ENCODE peak calls at places on chromosome 20, in eight cellular contexts. One of them, this sample, is unnamed.

GRCh38 chr20:38601216-38602184 is at the start of gene ARHGAP40:
- DNase-seq in H54: peak
- DNase-seq in nucleus accumbens: no peak
- DNase-seq in HCT116: peak
- DNase-seq in GM04504: no peak
- DNase-seq in T-helper 17 cell: no peak
- DNase-seq in activated CD4-positive, alpha-beta T cell treated with anti-CD3 and anti-CD28 coated beads for 1 hour: no peak
- DNase-seq in heart left ventricle: no peak
- DNase-seq in this sample: no peak

GRCh38 chr20:60729119-60729900 is 522.8 kb upstream of the CDH4 start:
- DNase-seq in activated CD4-positive, alpha-beta T cell treated with anti-CD3 and anti-CD28 coated beads for 1 hour: no peak
- DNase-seq in GM04504: no peak
- DNase-seq in H54: no peak
- DNase-seq in heart left ventricle: no peak
- DNase-seq in HCT116: no peak
- DNase-seq in T-helper 17 cell: no peak
- DNase-seq in nucleus accumbens: no peak
- DNase-seq in this sample: no peak

GRCh38 chr20:17023811-17024210 is 203.0 kb upstream of the PCSK2 start:
- DNase-seq in GM04504: no peak
- DNase-seq in activated CD4-positive, alpha-beta T cell treated with anti-CD3 and anti-CD28 coated beads for 1 hour: no peak
- DNase-seq in nucleus accumbens: no peak
- DNase-seq in T-helper 17 cell: no peak
- DNase-seq in heart left ventricle: no peak
- DNase-seq in H54: no peak
- DNase-seq in HCT116: no peak
- DNase-seq in this sample: no peak

GRCh38 chr20:48745330-48745729 is 82.5 kb downstream of the PREX1 start:
- DNase-seq in GM04504: no peak
- DNase-seq in activated CD4-positive, alpha-beta T cell treated with anti-CD3 and anti-CD28 coated beads for 1 hour: no peak
- DNase-seq in H54: no peak
- DNase-seq in heart left ventricle: no peak
- DNase-seq in T-helper 17 cell: no peak
- DNase-seq in nucleus accumbens: no peak
- DNase-seq in HCT116: no peak
- DNase-seq in this sample: no peak

GRCh38 chr20:62622877-62623487 is 19.3 kb upstream of the SLCO4A1 start:
- DNase-seq in nucleus accumbens: no peak
- DNase-seq in GM04504: no peak
- DNase-seq in T-helper 17 cell: no peak
- DNase-seq in H54: no peak
- DNase-seq in heart left ventricle: no peak
- DNase-seq in activated CD4-positive, alpha-beta T cell treated with anti-CD3 and anti-CD28 coated beads for 1 hour: no peak
- DNase-seq in HCT116: no peak
- DNase-seq in this sample: no peak

GRCh38 chr20:1302578-1303541 is 26.1 kb downstream of the SDCBP2 start:
- DNase-seq in heart left ventricle: peak
- DNase-seq in activated CD4-positive, alpha-beta T cell treated with anti-CD3 and anti-CD28 coated beads for 1 hour: no peak
- DNase-seq in T-helper 17 cell: no peak
- DNase-seq in HCT116: no peak
- DNase-seq in H54: peak
- DNase-seq in nucleus accumbens: no peak
- DNase-seq in GM04504: no peak
- DNase-seq in this sample: peak

GRCh38 chr20:63309261-63310071 is 16.5 kb downstream of the COL20A1 start:
- DNase-seq in GM04504: no peak
- DNase-seq in HCT116: no peak
- DNase-seq in H54: peak
- DNase-seq in nucleus accumbens: no peak
- DNase-seq in activated CD4-positive, alpha-beta T cell treated with anti-CD3 and anti-CD28 coated beads for 1 hour: no peak
- DNase-seq in heart left ventricle: peak
- DNase-seq in T-helper 17 cell: no peak
- DNase-seq in this sample: no peak

GRCh38 chr20:34334654-34335407 is 28.2 kb upstream of the ITCH start:
- DNase-seq in nucleus accumbens: peak
- DNase-seq in activated CD4-positive, alpha-beta T cell treated with anti-CD3 and anti-CD28 coated beads for 1 hour: no peak
- DNase-seq in H54: no peak
- DNase-seq in GM04504: no peak
- DNase-seq in heart left ventricle: no peak
- DNase-seq in HCT116: no peak
- DNase-seq in T-helper 17 cell: no peak
- DNase-seq in this sample: no peak

GRCh38 chr20:16175322-16175721 is 397.9 kb downstream of the KIF16B start:
- DNase-seq in HCT116: no peak
- DNase-seq in nucleus accumbens: no peak
- DNase-seq in H54: no peak
- DNase-seq in T-helper 17 cell: no peak
- DNase-seq in heart left ventricle: no peak
- DNase-seq in activated CD4-positive, alpha-beta T cell treated with anti-CD3 and anti-CD28 coated beads for 1 hour: no peak
- DNase-seq in GM04504: no peak
- DNase-seq in this sample: no peak

GRCh38 chr20:38326309-38326708 is 20.0 kb upstream of the LBP start:
- DNase-seq in GM04504: no peak
- DNase-seq in nucleus accumbens: no peak
- DNase-seq in HCT116: no peak
- DNase-seq in heart left ventricle: no peak
- DNase-seq in activated CD4-positive, alpha-beta T cell treated with anti-CD3 and anti-CD28 coated beads for 1 hour: no peak
- DNase-seq in H54: no peak
- DNase-seq in T-helper 17 cell: no peak
- DNase-seq in this sample: no peak

GRCh38 chr20:30985386-30985785 is 272.1 kb upstream of the DEFB115 start:
- DNase-seq in H54: no peak
- DNase-seq in T-helper 17 cell: no peak
- DNase-seq in activated CD4-positive, alpha-beta T cell treated with anti-CD3 and anti-CD28 coated beads for 1 hour: no peak
- DNase-seq in heart left ventricle: no peak
- DNase-seq in GM04504: no peak
- DNase-seq in HCT116: no peak
- DNase-seq in nucleus accumbens: no peak
- DNase-seq in this sample: peak

GRCh38 chr20:1322511-1323245 is 6.3 kb downstream of the SDCBP2 start:
- DNase-seq in HCT116: no peak
- DNase-seq in GM04504: peak
- DNase-seq in T-helper 17 cell: no peak
- DNase-seq in heart left ventricle: peak
- DNase-seq in H54: peak
- DNase-seq in activated CD4-positive, alpha-beta T cell treated with anti-CD3 and anti-CD28 coated beads for 1 hour: no peak
- DNase-seq in nucleus accumbens: no peak
- DNase-seq in this sample: peak

GRCh38 chr20:32891926-32892660 is 33.4 kb downstream of the EFCAB8 start:
- DNase-seq in nucleus accumbens: no peak
- DNase-seq in GM04504: no peak
- DNase-seq in HCT116: no peak
- DNase-seq in activated CD4-positive, alpha-beta T cell treated with anti-CD3 and anti-CD28 coated beads for 1 hour: no peak
- DNase-seq in T-helper 17 cell: no peak
- DNase-seq in heart left ventricle: no peak
- DNase-seq in H54: no peak
- DNase-seq in this sample: no peak